ENCODE peak calls at places on chromosomes 2 and 18, in six cellular contexts. S, I, F, Y, L and Q are unnamed samples.

GRCh38 chr2:128362889-128363228 is 44.2 kb upstream of the HS6ST1 start:
- DNase-seq in S (no peak), I (no peak), F (no peak), Y (no peak), L (peak; percentile 70), Q (no peak)

GRCh38 chr2:99710720-99711612 is 221.1 kb upstream of the REV1 start:
- DNase-seq in S (no peak), I (no peak), F (no peak), Y (no peak), L (no peak), Q (no peak)

GRCh38 chr2:174328309-174329156 is 6.2 kb upstream of the SP9 start:
- DNase-seq in S (no peak), I (no peak), F (peak; percentile 23), Y (no peak), L (peak; percentile 68), Q (no peak)

GRCh38 chr2:148876190-148876588 is 1.2 kb downstream of the KIF5C start:
- DNase-seq in S (no peak), I (no peak), F (no peak), Y (no peak), L (peak; percentile 76), Q (no peak)

GRCh38 chr2:16664052-16664731 is 1.4 kb downstream of the CYRIA start:
- DNase-seq in S (no peak), I (no peak), F (no peak), Y (no peak), L (no peak), Q (peak; percentile 78)

GRCh38 chr18:59918320-59918755 is 18.5 kb downstream of the PMAIP1 start:
- DNase-seq in S (peak; percentile 66), I (no peak), F (peak; percentile 69), Y (peak; percentile 80), L (peak; percentile 44), Q (no peak)

GRCh38 chr18:37334494-37335125 is 231.0 kb downstream of the CELF4 start:
- DNase-seq in S (no peak), I (no peak), F (no peak), Y (no peak), L (no peak), Q (no peak)

GRCh38 chr2:212530373-212530772 is 8.2 kb downstream of the ERBB4 start:
- DNase-seq in S (no peak), I (no peak), F (no peak), Y (no peak), L (no peak), Q (no peak)

GRCh38 chr2:59684101-59684770 is 869.2 kb downstream of the BCL11A start:
- DNase-seq in S (no peak), I (no peak), F (no peak), Y (no peak), L (no peak), Q (no peak)

GRCh38 chr18:23810396-23810795 is 121.1 kb downstream of the LAMA3 start:
- DNase-seq in S (no peak), I (no peak), F (no peak), Y (no peak), L (no peak), Q (no peak)

GRCh38 chr2:224580248-224580647 is 4.9 kb downstream of the CUL3 start:
- DNase-seq in S (no peak), I (no peak), F (no peak), Y (no peak), L (no peak), Q (no peak)

GRCh38 chr2:20185176-20186022 is 39.5 kb downstream of the SDC1 start:
- DNase-seq in S (no peak), I (no peak), F (no peak), Y (no peak), L (no peak), Q (peak; percentile 16)

GRCh38 chr2:191245046-191245868 is at the start of gene MYO1B:
- DNase-seq in S (peak; percentile 59), I (peak; percentile 81), F (peak; percentile 10), Y (no peak), L (peak; percentile 84), Q (peak; percentile 68)
- TF ChIP-seq POLR2A in S (peak; percentile 56), I (peak; percentile 91), F (no peak), Y (no peak), L (peak; percentile 53), Q (peak; percentile 57)

GRCh38 chr2:118848381-118849225 is 1.2 kb upstream of the EN1 start:
- DNase-seq in S (no peak), I (no peak), F (no peak), Y (no peak), L (peak; percentile 70), Q (no peak)

GRCh38 chr2:118850901-118851268 is 3.4 kb upstream of the EN1 start:
- DNase-seq in S (no peak), I (no peak), F (no peak), Y (no peak), L (no peak), Q (no peak)

GRCh38 chr2:118851650-118852049 is 4.2 kb upstream of the EN1 start:
- DNase-seq in S (no peak), I (no peak), F (no peak), Y (no peak), L (no peak), Q (no peak)

GRCh38 chr2:118849226-118850170 is 2.0 kb upstream of the EN1 start:
- DNase-seq in S (no peak), I (no peak), F (no peak), Y (no peak), L (peak; percentile 48), Q (no peak)

DNA sequence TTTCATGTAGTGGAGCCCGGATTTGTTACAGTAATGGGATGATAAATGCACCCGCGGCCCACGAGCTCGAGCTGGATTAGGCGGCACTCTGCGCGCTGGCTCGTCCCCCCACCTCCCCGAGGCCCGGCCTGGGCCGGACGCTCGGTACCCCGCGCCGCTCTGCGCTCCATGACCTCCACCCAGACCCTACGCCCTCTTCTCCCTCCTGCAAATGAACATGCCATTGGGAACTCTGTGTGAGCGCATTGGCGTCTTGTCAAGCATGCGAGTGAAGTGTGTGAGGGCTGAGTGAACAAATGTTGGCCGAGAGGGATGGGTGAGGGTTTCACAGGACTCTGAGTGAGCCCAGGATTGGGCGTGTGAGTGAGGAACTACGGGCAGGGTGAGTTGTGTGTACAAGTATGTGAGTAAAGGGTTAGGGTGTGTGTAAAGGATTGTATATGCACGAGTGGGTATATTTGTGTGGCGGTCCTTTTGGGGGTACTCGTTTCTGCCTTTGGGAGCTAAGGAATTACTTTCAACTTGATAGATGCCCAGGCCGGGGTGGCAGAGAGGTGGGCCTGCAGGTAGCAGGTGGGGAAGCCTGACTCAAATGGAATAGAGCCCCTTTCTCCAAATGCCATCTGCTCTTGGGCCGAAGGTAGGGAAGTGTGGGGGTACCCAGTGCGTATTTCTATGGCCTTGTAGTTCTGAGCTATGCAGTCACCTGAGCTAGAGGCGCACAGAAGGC is 2.9 kb upstream of the EN1 start:
- DNase-seq in S (no peak), I (no peak), F (no peak), Y (no peak), L (peak; percentile 52), Q (no peak)
- TF ChIP-seq EZH2 in S (no peak), I (no peak), F (no peak), Y (no peak), L (peak; percentile 99), Q (no peak)

DNA sequence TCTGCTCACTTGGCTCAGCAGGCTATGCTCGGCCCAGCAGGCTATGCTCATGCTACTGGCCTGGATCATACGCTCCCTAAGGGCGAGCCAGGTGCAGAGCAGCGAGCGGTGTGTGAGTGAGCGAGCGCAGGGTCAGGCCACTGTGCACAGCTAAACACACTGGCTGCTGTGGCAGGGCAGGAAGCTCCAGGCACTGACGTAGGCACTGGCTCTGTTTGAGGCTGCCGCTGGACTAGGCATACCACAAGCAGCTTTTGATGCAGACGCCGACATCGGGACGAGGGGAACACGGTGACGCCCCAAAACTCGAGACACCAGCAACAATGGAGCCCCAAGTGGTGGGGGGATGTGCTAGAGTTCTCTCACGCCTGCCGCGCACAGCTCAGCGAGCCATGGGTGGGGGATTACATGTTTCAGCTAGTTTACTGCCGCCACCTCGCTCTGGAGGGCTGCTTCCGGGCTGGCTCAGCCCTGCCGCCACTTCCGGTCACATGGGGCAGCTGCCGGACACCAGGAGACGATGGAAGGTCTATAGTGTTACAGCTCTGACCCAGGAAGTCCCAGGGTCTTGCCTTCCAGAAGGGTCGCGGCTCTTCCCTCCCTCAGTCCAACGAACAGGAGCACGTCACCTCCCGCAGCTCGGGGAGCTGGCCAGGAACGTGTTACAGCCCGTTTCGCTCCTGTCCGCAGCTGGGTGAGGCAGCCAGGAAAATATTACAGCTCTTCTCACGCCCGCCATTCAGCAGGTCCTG is 1176.9 kb upstream of the LRRTM1 start:
- DNase-seq in S (no peak), I (no peak), F (peak; percentile 52), Y (no peak), L (no peak), Q (no peak)
- TF ChIP-seq POLR2A in S (no peak), I (no peak), F (peak; percentile 68), Y (no peak), L (no peak), Q (no peak)

DNA sequence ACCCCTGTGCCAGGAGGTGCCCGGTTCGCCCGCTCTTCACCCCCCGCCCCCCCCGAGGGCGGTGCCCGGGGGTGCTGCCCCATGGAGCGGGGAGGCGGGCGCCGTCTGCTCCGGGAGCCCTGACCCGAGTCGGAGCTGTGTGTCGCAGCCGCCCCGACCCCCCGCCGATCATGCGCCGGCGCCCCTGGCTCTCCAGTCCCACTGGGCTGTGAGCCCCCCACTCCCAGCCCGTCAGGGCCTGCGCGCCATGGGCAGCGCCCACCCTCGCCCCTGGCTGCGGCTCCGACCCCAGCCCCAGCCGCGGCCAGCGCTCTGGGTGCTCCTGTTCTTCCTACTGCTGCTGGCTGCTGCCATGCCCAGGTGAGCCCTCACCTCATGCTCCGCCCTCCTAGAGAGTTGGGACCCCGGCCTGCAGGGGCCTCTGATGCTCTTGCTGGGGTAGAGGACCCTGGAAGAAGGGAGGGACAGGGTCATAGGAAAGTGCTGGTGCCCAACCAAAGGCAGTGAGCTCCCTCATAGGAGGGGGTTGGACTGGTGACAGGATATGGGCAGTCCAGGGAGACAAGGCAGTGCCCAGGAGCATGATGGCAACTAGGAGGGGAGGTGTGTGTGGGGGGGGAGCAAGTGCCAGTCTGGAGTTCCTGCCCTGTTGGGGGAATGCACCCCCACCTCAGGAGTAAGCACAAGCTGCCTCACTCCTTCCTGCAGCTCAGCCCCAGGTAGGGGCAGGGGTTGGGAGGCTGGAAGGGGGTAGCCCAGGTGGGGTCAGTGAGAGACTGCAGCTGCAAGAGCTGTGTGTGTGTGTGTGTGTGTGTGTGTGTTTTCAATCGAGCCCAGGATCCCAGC is at the start of gene WNT10A:
- DNase-seq in S (no peak), I (no peak), F (no peak), Y (no peak), L (no peak), Q (no peak)
- TF ChIP-seq EZH2 in S (no peak), I (no peak), F (no peak), Y (no peak), L (peak; percentile 35), Q (peak; percentile 87)

DNA sequence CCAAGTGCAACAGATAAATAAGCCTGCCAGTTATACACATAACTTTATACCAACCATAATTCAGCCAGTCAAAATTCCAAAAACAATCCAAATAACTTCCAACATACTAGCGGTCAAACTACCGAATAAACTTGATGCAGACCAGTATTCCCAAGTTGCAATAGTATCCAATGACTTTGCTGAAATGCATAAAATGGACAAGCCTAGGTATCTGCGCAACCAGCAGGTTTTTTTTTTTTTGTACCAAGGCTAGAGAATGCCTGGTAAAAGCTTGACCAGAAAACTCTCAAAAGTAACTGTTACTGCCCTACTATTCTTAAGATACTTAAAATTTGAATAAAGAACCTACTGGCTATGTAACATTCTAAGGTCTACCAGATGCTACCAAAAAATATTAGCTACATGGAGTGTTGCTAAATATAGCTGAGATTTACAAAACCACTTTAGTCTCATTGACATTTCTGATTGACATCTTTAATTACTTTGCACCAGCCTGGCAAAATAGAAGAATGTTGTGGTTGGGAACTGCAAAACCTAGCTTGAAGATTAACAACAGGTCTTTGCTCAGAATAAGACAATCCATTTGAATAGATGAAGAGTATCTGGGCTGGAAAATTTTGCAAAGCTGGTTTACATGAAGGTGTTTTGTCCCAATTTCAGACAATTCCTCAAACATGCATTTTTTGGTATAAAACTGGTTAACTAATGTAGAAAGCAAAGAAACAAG is 7.3 kb downstream of the SRSF7 start:
- DNase-seq in S (no peak), I (no peak), F (no peak), Y (no peak), L (no peak), Q (no peak)
- TF ChIP-seq POLR2A in S (no peak), I (no peak), F (peak; percentile 50), Y (no peak), L (no peak), Q (no peak)